ENCODE peak calls at places on chromosomes 6 and 20, in eight cellular contexts. R, B, J, P, L, G, T and X are unnamed samples.

GRCh38 chr6:46510656-46511055 is 19.4 kb upstream of the RCAN2 start:
- DNase-seq in R (no peak), B (no peak), J (no peak), P (no peak), L (no peak), G (peak), T (peak), X (no peak)

GRCh38 chr6:54646551-54647300 is 199.8 kb upstream of the FAM83B start:
- DNase-seq in R (no peak), B (no peak), J (no peak), P (no peak), L (no peak), G (no peak), T (peak), X (no peak)

GRCh38 chr20:52540489-52540888 is 348.9 kb upstream of the ZFP64 start:
- DNase-seq in R (no peak), B (no peak), J (no peak), P (no peak), L (no peak), G (no peak), T (no peak), X (no peak)

GRCh38 chr20:37649635-37650244 is 44.1 kb upstream of the CTNNBL1 start:
- DNase-seq in R (no peak), B (no peak), J (no peak), P (no peak), L (no peak), G (no peak), T (no peak), X (no peak)

GRCh38 chr20:62117362-62117646 is 5.0 kb upstream of the LSM14B start:
- DNase-seq in R (no peak), B (no peak), J (no peak), P (no peak), L (no peak), G (no peak), T (no peak), X (no peak)

GRCh38 chr6:139091859-139092258 is 43.0 kb upstream of the HECA start:
- DNase-seq in R (no peak), B (no peak), J (no peak), P (no peak), L (no peak), G (no peak), T (no peak), X (no peak)

GRCh38 chr6:84772428-84773132 is 8.2 kb upstream of the TBX18 start:
- DNase-seq in R (no peak), B (no peak), J (no peak), P (no peak), L (no peak), G (no peak), T (no peak), X (no peak)

GRCh38 chr20:35145141-35145564 is 2.0 kb downstream of the EDEM2 start:
- DNase-seq in R (no peak), B (no peak), J (no peak), P (no peak), L (peak), G (peak), T (peak), X (peak)

GRCh38 chr20:47172579-47172978 is 183.9 kb downstream of the ZMYND8 start:
- DNase-seq in R (no peak), B (no peak), J (no peak), P (no peak), L (no peak), G (no peak), T (no peak), X (no peak)

GRCh38 chr6:129280719-129281118 is 397.8 kb downstream of the LAMA2 start:
- DNase-seq in R (no peak), B (no peak), J (no peak), P (no peak), L (peak), G (no peak), T (no peak), X (no peak)

GRCh38 chr20:38649275-38649891 is 47.8 kb downstream of the ARHGAP40 start:
- DNase-seq in R (no peak), B (no peak), J (no peak), P (no peak), L (no peak), G (peak), T (no peak), X (no peak)

GRCh38 chr6:141552463-141552862 is 580.3 kb upstream of the GJE1 start:
- DNase-seq in R (no peak), B (no peak), J (no peak), P (no peak), L (no peak), G (no peak), T (no peak), X (no peak)

GRCh38 chr20:33064572-33065287 is 11.0 kb downstream of the BPIFB3 start:
- DNase-seq in R (no peak), B (no peak), J (no peak), P (no peak), L (no peak), G (no peak), T (no peak), X (no peak)

GRCh38 chr6:118872726-118873125 is 21.2 kb upstream of the ASF1A start:
- DNase-seq in R (no peak), B (no peak), J (no peak), P (no peak), L (no peak), G (no peak), T (no peak), X (no peak)

GRCh38 chr20:9467995-9468394 is 46.4 kb upstream of the LAMP5 start:
- DNase-seq in R (no peak), B (no peak), J (no peak), P (no peak), L (no peak), G (no peak), T (no peak), X (no peak)

GRCh38 chr6:122092366-122092765 is 307.1 kb upstream of the HSF2 start:
- DNase-seq in R (no peak), B (no peak), J (no peak), P (no peak), L (no peak), G (no peak), T (no peak), X (no peak)

GRCh38 chr6:169173532-169174268 is 79.9 kb downstream of the THBS2 start:
- DNase-seq in R (no peak), B (no peak), J (no peak), P (no peak), L (no peak), G (no peak), T (no peak), X (no peak)

GRCh38 chr6:80527552-80528052 is 421.1 kb downstream of the BCKDHB start:
- DNase-seq in R (no peak), B (no peak), J (no peak), P (no peak), L (no peak), G (no peak), T (no peak), X (no peak)

GRCh38 chr6:68651018-68651985 is 16.2 kb downstream of the ADGRB3 start:
- DNase-seq in R (no peak), B (no peak), J (no peak), P (no peak), L (no peak), G (no peak), T (no peak), X (peak)

GRCh38 chr6:16639689-16640480 is 121.4 kb downstream of the ATXN1 start:
- DNase-seq in R (no peak), B (no peak), J (no peak), P (no peak), L (no peak), G (peak), T (no peak), X (no peak)